ENCODE peak calls at places on chromosome 5, in eight cellular contexts. X is stomach, F is ovary, W is prostate gland, D is A549, T is heart left ventricle, Y is upper lobe of left lung, B is suprapubic skin. R is an unnamed sample.

GRCh38 chr5:114070093-114070722 is 291.7 kb upstream of the KCNN2 start:
- DNase-seq in X (no peak), F (no peak), W (no peak), D (no peak), T (no peak), Y (no peak), B (no peak), R (no peak)

GRCh38 chr5:96626956-96627355 is 35.2 kb upstream of the CAST start:
- DNase-seq in X (no peak), F (no peak), W (no peak), D (no peak), T (no peak), Y (no peak), B (no peak), R (no peak)

GRCh38 chr5:61277190-61277589 is 54.9 kb upstream of the ZSWIM6 start:
- DNase-seq in X (no peak), F (no peak), W (no peak), D (peak; percentile 43), T (no peak), Y (no peak), B (no peak), R (no peak)

GRCh38 chr5:9947231-9947693 is 302.4 kb downstream of the ATPSCKMT start:
- DNase-seq in X (no peak), F (no peak), W (no peak), D (no peak), T (no peak), Y (no peak), B (no peak), R (no peak)

GRCh38 chr5:32828492-32828891 is 117.4 kb downstream of the NPR3 start:
- DNase-seq in X (no peak), F (no peak), W (no peak), D (no peak), T (no peak), Y (no peak), B (no peak), R (no peak)

GRCh38 chr5:151082976-151083651 is 2.3 kb upstream of the TNIP1 start:
- DNase-seq in X (peak; percentile 69), F (no peak), W (no peak), D (peak; percentile 88), T (no peak), Y (no peak), B (no peak), R (no peak)

GRCh38 chr5:43543434-43543833 is 13.4 kb downstream of the PAIP1 start:
- DNase-seq in X (no peak), F (no peak), W (no peak), D (no peak), T (no peak), Y (no peak), B (no peak), R (no peak)

GRCh38 chr5:157855404-157855994 is 3.4 kb downstream of the CLINT1 start:
- DNase-seq in X (peak; percentile 60), F (peak; percentile 31), W (peak; percentile 32), D (peak; percentile 83), T (peak; percentile 37), Y (no peak), B (no peak), R (peak; percentile 50)

GRCh38 chr5:42993516-42994284 is 46.4 kb downstream of the ANXA2R start:
- DNase-seq in X (no peak), F (no peak), W (no peak), D (peak; percentile 76), T (peak; percentile 41), Y (no peak), B (no peak), R (peak; percentile 90)

GRCh38 chr5:88675758-88676636 is 207.0 kb downstream of the MEF2C start:
- DNase-seq in X (no peak), F (no peak), W (no peak), D (peak; percentile 61), T (no peak), Y (peak; percentile 86), B (no peak), R (peak; percentile 93)

GRCh38 chr5:60178101-60178500 is 284.6 kb upstream of the PDE4D start:
- DNase-seq in X (no peak), F (no peak), W (no peak), D (no peak), T (no peak), Y (no peak), B (no peak), R (no peak)

GRCh38 chr5:181042036-181042435 is 2.0 kb downstream of the BTNL9 start:
- DNase-seq in X (no peak), F (no peak), W (no peak), D (no peak), T (no peak), Y (no peak), B (no peak), R (no peak)

GRCh38 chr5:54904425-54904824 is 81.0 kb downstream of the ESM1 start:
- DNase-seq in X (no peak), F (no peak), W (no peak), D (peak; percentile 24), T (no peak), Y (no peak), B (no peak), R (peak; percentile 28)

GRCh38 chr5:2549354-2549753 is 202.1 kb downstream of the IRX2 start:
- DNase-seq in X (no peak), F (no peak), W (no peak), D (no peak), T (no peak), Y (no peak), B (no peak), R (no peak)

GRCh38 chr5:158054388-158055092 is 195.6 kb upstream of the CLINT1 start:
- DNase-seq in X (no peak), F (no peak), W (peak; percentile 6), D (no peak), T (no peak), Y (no peak), B (no peak), R (no peak)

GRCh38 chr5:132065351-132065937 is 5.0 kb downstream of the IL3 start:
- DNase-seq in X (peak; percentile 50), F (no peak), W (no peak), D (peak; percentile 74), T (peak; percentile 32), Y (no peak), B (no peak), R (peak; percentile 68)

GRCh38 chr5:73853091-73853490 is 227.1 kb downstream of the ARHGEF28 start:
- DNase-seq in X (no peak), F (no peak), W (no peak), D (peak; percentile 30), T (no peak), Y (no peak), B (no peak), R (peak; percentile 19)

GRCh38 chr5:137621306-137621705 is 114.6 kb downstream of the KLHL3 start:
- DNase-seq in X (no peak), F (no peak), W (no peak), D (no peak), T (no peak), Y (no peak), B (no peak), R (no peak)

GRCh38 chr5:149162401-149163084 is 21.2 kb downstream of the ABLIM3 start:
- DNase-seq in X (no peak), F (no peak), W (no peak), D (peak; percentile 24), T (no peak), Y (no peak), B (no peak), R (no peak)

GRCh38 chr5:163565492-163565891 is 60.1 kb downstream of the MAT2B start:
- DNase-seq in X (no peak), F (no peak), W (no peak), D (no peak), T (no peak), Y (no peak), B (no peak), R (peak; percentile 4)

GRCh38 chr5:134511796-134512660 is 13.4 kb upstream of the JADE2 start:
- DNase-seq in X (peak; percentile 67), F (peak; percentile 90), W (no peak), D (peak; percentile 82), T (peak; percentile 73), Y (no peak), B (peak; percentile 86), R (peak; percentile 47)
- TF ChIP-seq POLR2A in X (no peak), F (no peak), W (no peak), D (no peak), T (no peak), Y (no peak), B (no peak), R (no peak)

GRCh38 chr5:160672521-160672920 is 179.5 kb downstream of the ATP10B start:
- DNase-seq in X (no peak), F (no peak), W (no peak), D (no peak), T (no peak), Y (no peak), B (no peak), R (no peak)

DNA sequence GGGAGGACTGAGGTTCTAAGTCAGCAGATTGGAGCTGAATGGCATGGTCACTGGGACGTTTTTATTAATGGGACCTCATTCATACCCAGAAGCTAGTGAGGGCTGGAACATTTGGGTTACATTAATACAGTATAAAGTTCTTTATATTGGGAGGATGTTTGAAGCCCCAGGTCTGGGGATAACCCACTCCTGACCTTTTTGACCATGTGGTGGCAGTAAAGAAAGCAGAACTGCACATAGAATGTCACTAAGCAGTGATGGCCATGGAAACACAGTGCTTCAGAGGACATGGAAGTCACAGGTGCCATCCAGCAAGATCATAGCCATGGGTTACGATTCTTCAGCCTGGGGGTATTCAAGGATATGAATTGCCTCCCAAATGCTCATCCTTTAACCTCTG is 176.0 kb downstream of the ATP10B start:
- DNase-seq in X (no peak), F (no peak), W (no peak), D (no peak), T (no peak), Y (no peak), B (no peak), R (peak; percentile 18)
- TF ChIP-seq CTCF in X (no peak), F (no peak), W (no peak), D (no peak), T (no peak), Y (no peak), B (no peak), R (peak; percentile 9)

GRCh38 chr5:56908942-56909293 is 478 bp upstream of the SETD9 start:
- DNase-seq in X (no peak), F (no peak), W (no peak), D (no peak), T (peak; percentile 76), Y (no peak), B (no peak), R (no peak)
- H3K4me3 ChIP-seq in X (peak overlapping the region; percentile 58), F (peak overlapping the region; percentile 68), W (peak overlapping the region; percentile 56), D (peak overlapping the region; percentile 71), T (peak overlapping the region; percentile 63), Y (peak overlapping the region; percentile 42), B (peak overlapping the region; percentile 73), R (peak overlapping the region; percentile 74)

GRCh38 chr5:110738503-110738811 is 350 bp upstream of the SLC25A46 start:
- DNase-seq in X (no peak), F (no peak), W (no peak), D (no peak), T (no peak), Y (no peak), B (peak; percentile 79), R (no peak)

GRCh38 chr5:110734101-110734500 is 4.7 kb upstream of the SLC25A46 start:
- DNase-seq in X (no peak), F (no peak), W (no peak), D (no peak), T (no peak), Y (no peak), B (no peak), R (no peak)

GRCh38 chr5:110736763-110737162 is 2.0 kb upstream of the SLC25A46 start:
- DNase-seq in X (no peak), F (no peak), W (no peak), D (no peak), T (no peak), Y (no peak), B (no peak), R (no peak)

GRCh38 chr5:110735545-110735944 is 3.3 kb upstream of the SLC25A46 start:
- DNase-seq in X (no peak), F (no peak), W (no peak), D (no peak), T (no peak), Y (no peak), B (no peak), R (no peak)

GRCh38 chr5:110738812-110739651 is at the start of gene SLC25A46:
- DNase-seq in X (peak; percentile 88), F (peak; percentile 82), W (peak; percentile 85), D (peak; percentile 89), T (peak; percentile 86), Y (peak; percentile 95), B (peak; percentile 96), R (peak; percentile 89)
- TF ChIP-seq POLR2A in X (no peak), F (peak; percentile 48), W (no peak), D (peak; percentile 70), T (peak; percentile 6), Y (no peak), B (no peak), R (peak; percentile 71)